ENCODE peak calls at places on chromosomes 11 and 22, in five cellular contexts. One of them, this sample, is unnamed.

GRCh38 chr11:17020831-17021230 is 6.6 kb upstream of the PLEKHA7 start:
- DNase-seq in SK-N-SH: no peak
- DNase-seq in HepG2: no peak
- DNase-seq in HCT116: no peak
- DNase-seq in H1: no peak
- DNase-seq in this sample: no peak

GRCh38 chr11:16395601-16396000 is 39.3 kb upstream of the SOX6 start:
- DNase-seq in SK-N-SH: no peak
- DNase-seq in HepG2: no peak
- DNase-seq in HCT116: no peak
- DNase-seq in H1: no peak
- DNase-seq in this sample: no peak

GRCh38 chr11:26696330-26696729 is 25.5 kb downstream of the SLC5A12 start:
- DNase-seq in SK-N-SH: no peak
- DNase-seq in HepG2: no peak
- DNase-seq in HCT116: no peak
- DNase-seq in H1: no peak
- DNase-seq in this sample: no peak

GRCh38 chr22:24471570-24471969 is 23.6 kb upstream of the UPB1 start:
- DNase-seq in SK-N-SH: no peak
- DNase-seq in HepG2: no peak
- DNase-seq in HCT116: no peak
- DNase-seq in H1: no peak
- DNase-seq in this sample: no peak

GRCh38 chr22:37416806-37417205 is 10.5 kb downstream of the ELFN2 start:
- DNase-seq in SK-N-SH: peak
- DNase-seq in HepG2: no peak
- DNase-seq in HCT116: no peak
- DNase-seq in H1: no peak
- DNase-seq in this sample: peak

GRCh38 chr11:66617148-66617814 is 851 bp downstream of the RBM14 start:
- DNase-seq in SK-N-SH: no peak
- DNase-seq in HepG2: no peak
- DNase-seq in HCT116: no peak
- DNase-seq in H1: no peak
- DNase-seq in this sample: no peak

GRCh38 chr22:32361257-32361656 is 3.6 kb downstream of the RFPL3 start:
- DNase-seq in SK-N-SH: no peak
- DNase-seq in HepG2: no peak
- DNase-seq in HCT116: no peak
- DNase-seq in H1: no peak
- DNase-seq in this sample: no peak

GRCh38 chr11:85385561-85385960 is 241.6 kb downstream of the DLG2 start:
- DNase-seq in SK-N-SH: no peak
- DNase-seq in HepG2: no peak
- DNase-seq in HCT116: no peak
- DNase-seq in H1: no peak
- DNase-seq in this sample: no peak

GRCh38 chr11:35036642-35037041 is 102.3 kb upstream of the CD44 start:
- DNase-seq in SK-N-SH: no peak
- DNase-seq in HepG2: no peak
- DNase-seq in HCT116: no peak
- DNase-seq in H1: no peak
- DNase-seq in this sample: peak

GRCh38 chr11:110289472-110289871 is 6.9 kb downstream of the RDX start:
- DNase-seq in SK-N-SH: no peak
- DNase-seq in HepG2: no peak
- DNase-seq in HCT116: no peak
- DNase-seq in H1: no peak
- DNase-seq in this sample: no peak

GRCh38 chr11:118846181-118846946 is 37.3 kb upstream of the CXCR5 start:
- DNase-seq in SK-N-SH: no peak
- DNase-seq in HepG2: no peak
- DNase-seq in HCT116: no peak
- DNase-seq in H1: no peak
- DNase-seq in this sample: peak

GRCh38 chr22:17576475-17576874 is 13.2 kb downstream of the SLC25A18 start:
- DNase-seq in SK-N-SH: no peak
- DNase-seq in HepG2: no peak
- DNase-seq in HCT116: no peak
- DNase-seq in H1: no peak
- DNase-seq in this sample: peak

GRCh38 chr11:75276696-75277095 is 36.1 kb downstream of the TPBGL start:
- DNase-seq in SK-N-SH: no peak
- DNase-seq in HepG2: no peak
- DNase-seq in HCT116: no peak
- DNase-seq in H1: no peak
- DNase-seq in this sample: no peak

GRCh38 chr11:66150725-66151124 is 80.7 kb downstream of the PACS1 start:
- DNase-seq in SK-N-SH: no peak
- DNase-seq in HepG2: no peak
- DNase-seq in HCT116: no peak
- DNase-seq in H1: no peak
- DNase-seq in this sample: no peak

GRCh38 chr11:47268448-47269001 is 1.4 kb upstream of the MADD start:
- DNase-seq in SK-N-SH: no peak
- DNase-seq in HepG2: no peak
- DNase-seq in HCT116: no peak
- DNase-seq in H1: no peak
- DNase-seq in this sample: no peak

DNA sequence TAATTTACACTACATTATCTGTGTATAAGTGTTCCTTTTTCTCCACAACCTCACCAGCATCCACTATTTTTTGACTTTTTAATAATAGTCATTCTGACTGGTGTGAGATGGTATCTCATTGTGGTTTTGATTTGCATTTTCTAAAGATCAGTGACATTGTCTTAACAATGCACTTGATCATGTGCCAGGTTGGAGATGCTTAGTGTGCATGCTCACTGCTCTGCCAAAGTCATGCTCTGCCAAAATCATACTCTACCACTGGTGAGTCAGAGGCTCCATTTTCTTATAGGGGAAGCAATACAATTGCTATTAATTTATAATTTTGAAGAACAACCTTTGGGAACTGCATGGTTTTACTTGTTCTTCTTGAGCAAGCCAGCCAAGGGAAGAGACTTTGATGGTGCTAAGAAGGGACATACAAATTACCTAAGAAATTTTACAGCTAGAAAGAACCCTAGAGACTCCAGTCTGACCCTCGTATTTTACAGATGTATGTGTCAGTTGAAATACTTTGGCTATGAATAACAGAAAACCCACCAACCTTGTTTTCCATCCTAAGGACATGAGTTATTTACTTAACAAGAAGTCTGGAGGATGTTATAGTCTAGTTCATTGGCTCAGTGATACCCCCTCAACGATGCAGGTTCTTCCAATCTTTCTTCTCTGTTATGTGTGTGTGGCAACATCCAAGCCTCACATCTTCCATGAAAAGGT is 368.9 kb downstream of the DDX10 start:
- DNase-seq in SK-N-SH: no peak
- DNase-seq in HepG2: no peak
- DNase-seq in HCT116: no peak
- DNase-seq in H1: no peak
- DNase-seq in this sample: no peak
- TF ChIP-seq JUND in SK-N-SH: peak
- TF ChIP-seq JUND in HepG2: no peak
- TF ChIP-seq JUND in HCT116: no peak
- TF ChIP-seq JUND in H1: no peak
- TF ChIP-seq JUND in this sample: no peak

DNA sequence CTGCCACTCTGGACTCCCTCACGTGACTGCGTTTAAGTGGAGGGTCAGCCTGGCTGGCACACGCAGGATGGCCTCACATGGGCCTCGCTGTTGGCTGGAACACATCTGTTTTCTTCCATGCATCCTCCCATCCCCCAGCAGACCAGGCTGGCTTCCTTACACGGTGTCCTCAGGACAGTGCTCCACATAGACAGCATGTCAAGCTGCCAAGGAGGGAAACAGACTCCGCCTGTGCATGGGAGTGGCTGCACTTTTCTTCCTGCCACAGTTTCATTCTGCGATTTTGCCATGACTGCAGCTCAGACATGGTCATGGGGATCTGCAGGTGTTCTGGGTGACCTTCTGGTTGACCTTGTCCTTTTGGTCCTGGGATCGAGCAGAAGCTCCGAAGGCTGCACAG is 344.2 kb downstream of the SHANK2 start:
- DNase-seq in SK-N-SH: no peak
- DNase-seq in HepG2: no peak
- DNase-seq in HCT116: no peak
- DNase-seq in H1: no peak
- DNase-seq in this sample: no peak
- TF ChIP-seq JUND in SK-N-SH: no peak
- TF ChIP-seq JUND in HepG2: no peak
- TF ChIP-seq JUND in HCT116: no peak
- TF ChIP-seq JUND in H1: no peak
- TF ChIP-seq JUND in this sample: no peak

DNA sequence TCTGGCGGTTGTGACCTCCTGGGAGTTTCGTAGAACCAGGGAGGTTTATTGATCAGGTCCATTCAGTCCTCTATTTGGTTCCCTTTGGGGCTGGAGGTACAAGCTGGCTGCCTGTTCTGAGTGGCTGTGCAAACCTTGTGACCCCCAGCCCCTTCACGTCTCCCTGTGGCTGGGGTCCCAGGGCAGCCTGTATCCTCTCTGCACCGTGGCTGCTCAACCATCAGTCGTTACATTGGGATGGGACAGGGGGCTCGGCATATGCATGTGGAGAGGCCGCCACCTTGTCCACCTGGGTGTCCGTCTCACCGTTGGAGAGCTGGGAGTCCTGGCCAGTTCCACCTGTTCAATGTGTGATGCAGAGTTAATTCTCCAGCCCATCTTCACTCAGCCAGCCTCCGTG is 195.7 kb downstream of the TBC1D22A start:
- DNase-seq in SK-N-SH: no peak
- DNase-seq in HepG2: no peak
- DNase-seq in HCT116: no peak
- DNase-seq in H1: no peak
- DNase-seq in this sample: no peak
- TF ChIP-seq JUND in SK-N-SH: no peak
- TF ChIP-seq JUND in HepG2: no peak
- TF ChIP-seq JUND in HCT116: no peak
- TF ChIP-seq JUND in H1: no peak
- TF ChIP-seq JUND in this sample: no peak

DNA sequence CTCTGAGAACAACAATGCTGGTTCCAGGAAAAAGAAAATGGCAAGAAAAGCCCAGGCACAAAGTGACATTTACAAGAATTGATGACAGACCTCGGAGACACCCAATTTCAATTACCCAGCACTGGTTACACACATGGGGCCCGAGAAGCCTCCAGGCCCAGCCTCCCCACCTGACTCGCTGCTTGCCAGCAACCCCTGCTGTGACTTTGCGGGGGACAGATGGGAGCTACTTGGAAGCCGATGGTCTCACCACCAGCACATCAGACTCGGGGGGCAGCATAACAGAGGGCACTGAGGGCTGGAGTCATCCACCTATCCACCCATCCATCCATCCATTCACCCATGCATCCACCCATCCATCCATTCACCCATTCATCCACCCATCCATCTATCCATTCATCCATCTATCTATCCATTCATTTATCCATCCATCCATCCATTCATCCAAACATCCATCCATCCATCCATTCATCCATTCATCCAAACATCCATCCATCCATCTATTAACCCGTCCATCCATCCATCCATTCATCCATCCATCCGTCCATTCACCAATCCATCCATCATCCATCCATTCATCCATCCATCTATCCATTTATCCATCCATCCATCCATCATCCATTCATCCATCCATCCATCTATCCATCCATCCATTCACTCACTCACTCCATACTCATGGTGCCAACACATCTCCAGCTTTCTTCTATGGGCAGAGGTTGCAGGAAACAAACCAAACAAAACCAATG is 567.6 kb downstream of the BRD1 start:
- DNase-seq in SK-N-SH: no peak
- DNase-seq in HepG2: no peak
- DNase-seq in HCT116: no peak
- DNase-seq in H1: no peak
- DNase-seq in this sample: no peak
- TF ChIP-seq JUND in SK-N-SH: no peak
- TF ChIP-seq JUND in HepG2: no peak
- TF ChIP-seq JUND in HCT116: no peak
- TF ChIP-seq JUND in H1: no peak
- TF ChIP-seq JUND in this sample: no peak

GRCh38 chr11:64887757-64888405 is 9.5 kb upstream of the EHD1 start:
- DNase-seq in SK-N-SH: peak
- DNase-seq in HepG2: peak
- DNase-seq in HCT116: peak
- DNase-seq in H1: peak
- DNase-seq in this sample: peak
- TF ChIP-seq JUND in SK-N-SH: no peak
- TF ChIP-seq JUND in HepG2: no peak
- TF ChIP-seq JUND in HCT116: no peak
- TF ChIP-seq JUND in H1: no peak
- TF ChIP-seq JUND in this sample: peak

GRCh38 chr11:58498464-58498863 is 9.4 kb downstream of the OR5B21 start:
- DNase-seq in SK-N-SH: no peak
- DNase-seq in HepG2: no peak
- DNase-seq in HCT116: no peak
- DNase-seq in H1: no peak
- DNase-seq in this sample: no peak
- TF ChIP-seq JUND in SK-N-SH: no peak
- TF ChIP-seq JUND in HepG2: no peak
- TF ChIP-seq JUND in HCT116: no peak
- TF ChIP-seq JUND in H1: no peak
- TF ChIP-seq JUND in this sample: no peak